ENCODE peak calls at places on chromosomes 2 and 18, in nine cellular contexts. J, O, B, S, K, A, W, Q and U are unnamed samples.

GRCh38 chr2:234678721-234679120 is 181.8 kb upstream of the ARL4C start:
- DNase-seq in Q (peak), S (peak), B (no peak), W (no peak), A (peak), J (no peak), O (no peak), K (no peak), U (no peak)

GRCh38 chr2:171530378-171530777 is 8.1 kb downstream of the CYBRD1 start:
- DNase-seq in Q (no peak), J (no peak), K (no peak), O (no peak), A (no peak), S (no peak), W (no peak), B (no peak), U (no peak)

GRCh38 chr18:59249186-59249774 is 24.0 kb downstream of the RAX start:
- DNase-seq in Q (peak), S (peak), K (peak), B (no peak), O (no peak), J (peak), W (peak), A (no peak), U (peak)

GRCh38 chr2:184154438-184154837 is 443.9 kb upstream of the ZNF804A start:
- DNase-seq in B (no peak), K (no peak), S (no peak), Q (no peak), A (no peak), O (no peak), W (no peak), J (no peak), U (no peak)

GRCh38 chr18:9827856-9828793 is 57.6 kb upstream of the TXNDC2 start:
- DNase-seq in B (peak), K (peak), J (peak), W (peak), S (peak), O (no peak), Q (peak), A (no peak), U (no peak)

GRCh38 chr2:58006256-58006951 is 40.2 kb upstream of the VRK2 start:
- DNase-seq in S (no peak), O (no peak), B (no peak), W (no peak), A (no peak), J (no peak), K (no peak), Q (no peak), U (no peak)

GRCh38 chr2:95034221-95034620 is 8.7 kb downstream of the MAL start:
- DNase-seq in S (no peak), O (no peak), B (no peak), J (no peak), W (peak), A (no peak), Q (no peak), K (no peak), U (no peak)

GRCh38 chr2:27561060-27561459 is 21.8 kb upstream of the ZNF512 start:
- DNase-seq in J (no peak), B (no peak), Q (no peak), S (no peak), O (no peak), A (no peak), W (no peak), K (no peak), U (no peak)

GRCh38 chr2:194723446-194723845 is 933.6 kb upstream of the SLC39A10 start:
- DNase-seq in J (no peak), Q (no peak), B (no peak), W (no peak), O (no peak), K (no peak), S (no peak), A (no peak), U (no peak)

GRCh38 chr2:240323601-240324291 is 111.7 kb upstream of the GPC1 start:
- DNase-seq in S (no peak), W (no peak), Q (no peak), A (peak), J (no peak), O (no peak), B (no peak), K (no peak), U (no peak)

GRCh38 chr2:35347561-35347960 is 1008.0 kb upstream of the CRIM1 start:
- DNase-seq in B (no peak), K (peak), Q (no peak), A (no peak), S (no peak), O (no peak), J (no peak), W (no peak), U (no peak)

GRCh38 chr2:62467475-62468321 is 38.3 kb downstream of the TMEM17 start:
- DNase-seq in J (no peak), W (no peak), B (peak), Q (peak), A (no peak), K (no peak), O (no peak), S (no peak), U (no peak)

GRCh38 chr2:161004379-161004778 is 155.8 kb upstream of the TANK start:
- DNase-seq in J (no peak), A (no peak), K (peak), Q (peak), B (no peak), W (peak), O (no peak), S (no peak), U (no peak)
- TF ChIP-seq CTCF in J (no peak), A (peak), K (peak), Q (peak), B (peak), W (no peak), O (no peak), S (peak), U (peak)

GRCh38 chr2:20651731-20652099 is 817 bp upstream of the HS1BP3 start:
- DNase-seq in Q (no peak), J (no peak), W (no peak), A (no peak), B (no peak), O (no peak), S (no peak), K (no peak), U (no peak)

GRCh38 chr2:20654414-20654813 is 3.5 kb upstream of the HS1BP3 start:
- DNase-seq in O (no peak), A (no peak), Q (no peak), K (no peak), W (no peak), B (no peak), J (no peak), S (no peak), U (no peak)

GRCh38 chr2:20652673-20653575 is 2.0 kb upstream of the HS1BP3 start:
- DNase-seq in A (no peak), K (no peak), O (no peak), S (no peak), Q (no peak), W (no peak), B (no peak), J (no peak), U (no peak)

GRCh38 chr2:20652141-20652540 is 1.2 kb upstream of the HS1BP3 start:
- DNase-seq in B (no peak), S (no peak), J (no peak), W (no peak), Q (no peak), K (no peak), A (no peak), O (no peak), U (no peak)

DNA sequence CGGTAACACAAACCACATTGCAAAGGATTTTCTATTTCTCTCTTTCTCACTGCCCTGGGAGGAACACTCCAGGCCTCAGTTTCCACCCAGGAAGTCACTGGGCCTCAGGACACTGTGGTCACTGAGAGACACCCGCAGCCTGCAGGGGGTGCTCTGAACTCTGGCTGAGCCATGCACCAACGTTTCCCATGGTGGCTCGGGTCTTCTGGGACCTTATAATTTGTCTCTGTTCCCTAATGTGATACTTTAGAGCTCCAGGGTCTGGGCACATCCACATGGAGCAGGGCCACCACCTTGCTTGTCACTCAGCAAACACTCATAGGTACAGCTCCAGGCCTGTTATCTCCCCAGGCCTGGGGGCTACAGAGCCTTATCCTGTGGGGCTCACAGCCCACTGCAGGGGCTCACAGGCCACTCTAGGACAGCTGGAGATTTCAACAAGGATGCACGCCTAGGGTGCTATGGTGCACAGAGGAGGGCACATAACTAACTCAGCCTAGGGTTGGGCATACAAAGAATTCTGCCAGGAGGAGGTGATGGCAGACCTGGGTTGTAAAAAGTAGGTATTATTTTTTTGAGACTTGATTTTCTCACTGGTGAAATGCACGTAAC is 2.9 kb upstream of the HS1BP3 start:
- DNase-seq in O (no peak), K (no peak), A (peak), Q (no peak), W (no peak), B (no peak), S (no peak), J (no peak), U (no peak)
- TF ChIP-seq CTCF in O (no peak), K (peak), A (no peak), Q (no peak), W (no peak), B (no peak), S (no peak), J (no peak), U (no peak)

GRCh38 chr2:60294901-60295590 is 258.4 kb downstream of the BCL11A start:
- DNase-seq in W (no peak), O (no peak), Q (no peak), A (no peak), B (no peak), S (no peak), J (no peak), K (no peak), U (peak)
- TF ChIP-seq CTCF in W (no peak), O (no peak), Q (no peak), A (no peak), B (no peak), S (no peak), J (no peak), K (no peak), U (no peak)

GRCh38 chr2:207103132-207103531 is 62.6 kb downstream of the KLF7 start:
- DNase-seq in S (no peak), J (no peak), Q (no peak), W (peak), A (no peak), O (no peak), B (no peak), K (no peak), U (no peak)
- TF ChIP-seq CTCF in S (no peak), J (no peak), Q (no peak), W (no peak), A (no peak), O (no peak), B (no peak), K (no peak), U (no peak)